ENCODE peak calls at places on chromosomes 3 and 15, in five cellular contexts. Q is endothelial cell; M is IMR-90; U is activated CD4-positive, alpha-beta memory T cell treated with anti-CD3 and anti-CD28 coated beads for 36 hours; C is GM12891. I is an unnamed sample.

GRCh38 chr3:43692085-43692484 is 1.3 kb downstream of the ABHD5 start:
- DNase-seq in C (no peak), U (no peak), Q (no peak), M (no peak), I (no peak)

GRCh38 chr3:113166719-113167492 is 44.5 kb upstream of the BOC start:
- DNase-seq in U (no peak), M (peak; percentile 65), C (no peak), Q (peak; percentile 10), I (no peak)

GRCh38 chr3:20324664-20325478 is 138.9 kb upstream of the SGO1 start:
- DNase-seq in Q (no peak), U (no peak), C (no peak), M (no peak), I (no peak)

GRCh38 chr3:161500057-161500836 is 3.6 kb downstream of the OTOL1 start:
- DNase-seq in Q (no peak), U (no peak), M (no peak), C (no peak), I (no peak)

GRCh38 chr15:62119224-62119925 is 45.7 kb downstream of the C2CD4B start:
- DNase-seq in C (no peak), U (peak; percentile 43), Q (no peak), M (peak; percentile 97), I (no peak)

GRCh38 chr15:31274496-31275330 is 51.9 kb upstream of the KLF13 start:
- DNase-seq in M (peak; percentile 3), C (no peak), Q (no peak), U (no peak), I (no peak)

GRCh38 chr3:158739661-158740060 is 7.4 kb upstream of the RARRES1 start:
- DNase-seq in Q (no peak), M (no peak), U (no peak), C (no peak), I (no peak)

GRCh38 chr3:62368705-62369475 is 4.5 kb downstream of the FEZF2 start:
- DNase-seq in C (no peak), M (no peak), U (no peak), Q (peak; percentile 50), I (no peak)

GRCh38 chr3:72738752-72739520 is 109.3 kb downstream of the SHQ1 start:
- DNase-seq in U (peak; percentile 85), C (peak; percentile 92), M (no peak), Q (peak; percentile 43), I (peak; percentile 67)

GRCh38 chr3:143775401-143775970 is 72.8 kb downstream of the SLC9A9 start:
- DNase-seq in U (no peak), Q (no peak), C (no peak), M (peak; percentile 13), I (peak; percentile 27)

GRCh38 chr3:106431698-106432097 is 562.9 kb upstream of the CBLB start:
- DNase-seq in U (no peak), M (peak; percentile 16), C (no peak), Q (no peak), I (no peak)

GRCh38 chr3:111594781-111595180 is 365 bp downstream of the ZBED2 start:
- DNase-seq in U (no peak), Q (no peak), M (no peak), C (no peak), I (no peak)

GRCh38 chr15:62390793-62391543 is 225.9 kb upstream of the C2CD4B start:
- DNase-seq in M (peak; percentile 36), U (peak; percentile 46), Q (peak; percentile 43), C (peak; percentile 38), I (peak; percentile 26)

GRCh38 chr15:28123408-28124023 is 24.4 kb upstream of the OCA2 start:
- DNase-seq in Q (peak; percentile 84), U (peak; percentile 61), C (peak; percentile 64), M (peak; percentile 76), I (no peak)

GRCh38 chr3:182115328-182116045 is 403.8 kb downstream of the SOX2 start:
- DNase-seq in C (no peak), Q (no peak), M (no peak), U (no peak), I (no peak)

GRCh38 chr3:13051066-13051465 is 22.2 kb downstream of the IQSEC1 start:
- DNase-seq in C (no peak), M (no peak), Q (no peak), U (no peak), I (no peak)

GRCh38 chr3:152559246-152559645 is 275.7 kb upstream of the P2RY1 start:
- DNase-seq in M (no peak), C (no peak), U (no peak), Q (no peak), I (no peak)

GRCh38 chr3:169863458-169863899 is 6.3 kb downstream of the LRRC31 start:
- DNase-seq in U (peak; percentile 79), C (no peak), M (peak; percentile 72), Q (peak; percentile 77), I (peak; percentile 24)

GRCh38 chr15:82910721-82911120 is 41.8 kb downstream of the HOMER2 start:
- DNase-seq in U (no peak), C (no peak), M (no peak), Q (no peak), I (no peak)

GRCh38 chr3:45123030-45123429 is 23.1 kb downstream of the CDCP1 start:
- DNase-seq in Q (no peak), U (no peak), C (no peak), M (peak; percentile 98), I (no peak)

GRCh38 chr3:53259427-53260259 is 3.8 kb upstream of the TKT start:
- DNase-seq in U (no peak), Q (no peak), M (no peak), C (no peak), I (no peak)

GRCh38 chr3:155241559-155241958 is 51.9 kb downstream of the STRIT1 start:
- DNase-seq in C (no peak), Q (no peak), M (peak; percentile 81), U (no peak), I (no peak)

GRCh38 chr3:55143928-55144671 is 216.2 kb upstream of the LRTM1 start:
- DNase-seq in C (no peak), Q (no peak), M (peak; percentile 54), U (no peak), I (no peak)

GRCh38 chr15:70358011-70358819 is 260.5 kb upstream of the TLE3 start:
- DNase-seq in U (no peak), M (no peak), C (no peak), Q (no peak), I (no peak)

GRCh38 chr15:65836665-65837064 is 32.6 kb upstream of the RAB11A start:
- DNase-seq in Q (no peak), U (no peak), C (no peak), M (no peak), I (no peak)